ENCODE peak calls at places on chromosomes 5 and 9, in six cellular contexts. H is heart left ventricle, L is spleen, N is RWPE1, Z is GM13977, S is mucosa of descending colon. M is an unnamed sample.

GRCh38 chr5:67012241-67012640 is 184.4 kb downstream of the CD180 start:
- DNase-seq in H (no peak), L (no peak), N (peak), Z (no peak), S (no peak), M (no peak)

GRCh38 chr5:124231240-124231639 is 515.2 kb downstream of the ZNF608 start:
- DNase-seq in H (no peak), L (no peak), N (no peak), Z (no peak), S (no peak), M (no peak)

GRCh38 chr5:113142186-113142585 is 165.6 kb downstream of the DCP2 start:
- DNase-seq in H (no peak), L (no peak), N (no peak), Z (no peak), S (no peak), M (no peak)

GRCh38 chr5:56072863-56073777 is 78.4 kb upstream of the IL6ST start:
- DNase-seq in H (no peak), L (no peak), N (no peak), Z (no peak), S (no peak), M (no peak)

GRCh38 chr5:66757219-66757833 is 161.1 kb downstream of the MAST4 start:
- DNase-seq in H (peak), L (no peak), N (peak), Z (peak), S (no peak), M (no peak)

GRCh38 chr5:16446993-16447392 is 18.6 kb downstream of the ZNF622 start:
- DNase-seq in H (no peak), L (no peak), N (no peak), Z (no peak), S (no peak), M (no peak)

GRCh38 chr9:22216730-22217160 is 207.6 kb upstream of the CDKN2B start:
- DNase-seq in H (no peak), L (peak), N (no peak), Z (no peak), S (no peak), M (no peak)

GRCh38 chr5:180689071-180689694 is 39.8 kb upstream of the FLT4 start:
- DNase-seq in H (no peak), L (no peak), N (no peak), Z (no peak), S (no peak), M (peak)

GRCh38 chr9:114894801-114895433 is 35.5 kb downstream of the TNFSF8 start:
- DNase-seq in H (no peak), L (no peak), N (peak), Z (no peak), S (no peak), M (no peak)

GRCh38 chr9:135034106-135034505 is 53.4 kb upstream of the OLFM1 start:
- DNase-seq in H (peak), L (no peak), N (no peak), Z (no peak), S (no peak), M (no peak)

GRCh38 chr5:51378778-51379652 is 4.2 kb upstream of the ISL1 start:
- DNase-seq in H (no peak), L (no peak), N (peak), Z (no peak), S (no peak), M (no peak)

GRCh38 chr9:95784318-95784717 is 91.2 kb upstream of the ERCC6L2 start:
- DNase-seq in H (no peak), L (no peak), N (no peak), Z (no peak), S (no peak), M (no peak)

GRCh38 chr5:134070648-134070978 is 43.9 kb upstream of the TCF7 start:
- DNase-seq in H (no peak), L (no peak), N (peak), Z (no peak), S (no peak), M (no peak)

GRCh38 chr5:90824436-90824835 is 265.8 kb downstream of the ADGRV1 start:
- DNase-seq in H (no peak), L (no peak), N (no peak), Z (no peak), S (no peak), M (no peak)

GRCh38 chr9:91178281-91179236 is 183.2 kb downstream of the AUH start:
- DNase-seq in H (no peak), L (peak), N (no peak), Z (no peak), S (no peak), M (no peak)

GRCh38 chr5:177494356-177495195 is 2.8 kb downstream of the PDLIM7 start:
- DNase-seq in H (peak), L (peak), N (peak), Z (peak), S (peak), M (no peak)

GRCh38 chr9:134709512-134710270 is 68.1 kb downstream of the COL5A1 start:
- DNase-seq in H (peak), L (no peak), N (no peak), Z (no peak), S (peak), M (no peak)

GRCh38 chr9:111405701-111406100 is 75.7 kb upstream of the OR2K2 start:
- DNase-seq in H (no peak), L (no peak), N (no peak), Z (no peak), S (no peak), M (no peak)

GRCh38 chr9:129765764-129766317 is 13.0 kb upstream of the PTGES start:
- DNase-seq in H (no peak), L (no peak), N (no peak), Z (no peak), S (no peak), M (no peak)

GRCh38 chr9:37293664-37294524 is 128.6 kb upstream of the GRHPR start:
- DNase-seq in H (no peak), L (no peak), N (no peak), Z (peak), S (no peak), M (no peak)

GRCh38 chr5:60584304-60584703 is 115.7 kb downstream of the DEPDC1B start:
- DNase-seq in H (no peak), L (no peak), N (no peak), Z (no peak), S (no peak), M (no peak)

GRCh38 chr9:35027871-35028270 is 38.3 kb downstream of the DNAJB5 start:
- DNase-seq in H (no peak), L (no peak), N (no peak), Z (no peak), S (no peak), M (no peak)

GRCh38 chr9:137168907-137169763 is 716 bp downstream of the LRRC26 start:
- DNase-seq in H (no peak), L (no peak), N (peak), Z (peak), S (no peak), M (no peak)

GRCh38 chr5:91266184-91266705 is 116.9 kb downstream of the ARRDC3 start:
- DNase-seq in H (no peak), L (no peak), N (peak), Z (peak), S (no peak), M (no peak)

GRCh38 chr5:72366324-72366976 is 46.3 kb downstream of the PTCD2 start:
- DNase-seq in H (peak), L (no peak), N (peak), Z (peak), S (no peak), M (no peak)

GRCh38 chr5:149807614-149808013 is 77.5 kb downstream of the PPARGC1B start:
- DNase-seq in H (no peak), L (peak), N (no peak), Z (no peak), S (no peak), M (no peak)

GRCh38 chr9:91328186-91328585 is 33.5 kb downstream of the AUH start:
- DNase-seq in H (no peak), L (no peak), N (no peak), Z (no peak), S (no peak), M (no peak)

GRCh38 chr9:130994546-130995398 is 14.2 kb upstream of the LAMC3 start:
- DNase-seq in H (no peak), L (no peak), N (no peak), Z (no peak), S (peak), M (no peak)

GRCh38 chr9:101566904-101567724 is 27.7 kb downstream of the PPP3R2 start:
- DNase-seq in H (no peak), L (no peak), N (peak), Z (peak), S (no peak), M (no peak)

GRCh38 chr5:89342106-89342876 is 459.3 kb upstream of the MEF2C start:
- DNase-seq in H (no peak), L (no peak), N (no peak), Z (peak), S (no peak), M (no peak)

GRCh38 chr9:89362647-89363310 is 44.5 kb downstream of the SECISBP2 start:
- DNase-seq in H (peak), L (no peak), N (no peak), Z (no peak), S (no peak), M (no peak)

GRCh38 chr5:170312666-170313065 is 15.1 kb upstream of the LCP2 start:
- DNase-seq in H (no peak), L (no peak), N (no peak), Z (no peak), S (no peak), M (no peak)

GRCh38 chr5:139104577-139105271 is 93.4 kb downstream of the SIL1 start:
- DNase-seq in H (peak), L (no peak), N (no peak), Z (no peak), S (no peak), M (no peak)

GRCh38 chr9:36148652-36149051 is 12.1 kb downstream of the GLIPR2 start:
- DNase-seq in H (peak), L (peak), N (peak), Z (peak), S (peak), M (peak)

GRCh38 chr9:75186767-75187380 is 98.6 kb downstream of the OSTF1 start:
- DNase-seq in H (no peak), L (no peak), N (peak), Z (peak), S (no peak), M (no peak)
- TF ChIP-seq CTCF in H (peak), L (peak), N (peak), Z (peak), S (peak), M (peak)

GRCh38 chr5:41638685-41639084 is 128.3 kb upstream of the PLCXD3 start:
- DNase-seq in H (no peak), L (no peak), N (no peak), Z (no peak), S (no peak), M (no peak)

GRCh38 chr5:41637424-41637823 is 127.0 kb upstream of the PLCXD3 start:
- DNase-seq in H (no peak), L (peak), N (no peak), Z (no peak), S (no peak), M (no peak)

GRCh38 chr5:41637869-41638268 is 127.5 kb upstream of the PLCXD3 start:
- DNase-seq in H (no peak), L (no peak), N (no peak), Z (no peak), S (no peak), M (no peak)

GRCh38 chr5:41636605-41637004 is 126.2 kb upstream of the PLCXD3 start:
- DNase-seq in H (no peak), L (no peak), N (no peak), Z (peak), S (no peak), M (no peak)

DNA sequence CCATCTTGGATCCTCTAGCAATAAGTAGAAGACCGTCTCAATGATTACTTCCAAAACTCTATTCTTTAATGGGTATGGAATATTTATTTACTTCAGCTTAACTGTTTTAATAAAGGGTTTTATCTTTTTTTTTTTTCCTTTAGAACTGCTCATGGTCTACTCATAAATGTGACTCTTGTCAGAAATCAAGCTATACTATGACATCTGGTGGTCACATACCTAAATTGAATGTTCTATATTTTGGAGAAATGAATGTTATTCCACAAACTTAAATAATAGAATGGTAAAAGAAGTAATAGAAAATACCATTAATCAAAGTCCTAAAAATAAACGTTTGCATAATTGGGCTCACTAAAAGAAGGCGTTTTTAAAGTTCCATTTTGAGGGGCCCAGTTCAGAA is 131.2 kb upstream of the PLCXD3 start:
- DNase-seq in H (no peak), L (no peak), N (no peak), Z (no peak), S (no peak), M (no peak)
- TF ChIP-seq CTCF in H (peak), L (no peak), N (no peak), Z (peak), S (no peak), M (no peak)

GRCh38 chr5:157539623-157540022 is 36.0 kb downstream of the ADAM19 start:
- DNase-seq in H (no peak), L (no peak), N (no peak), Z (no peak), S (no peak), M (no peak)
- TF ChIP-seq CTCF in H (no peak), L (no peak), N (no peak), Z (no peak), S (no peak), M (no peak)

GRCh38 chr5:74075900-74076484 is 450.0 kb downstream of the ARHGEF28 start:
- DNase-seq in H (no peak), L (no peak), N (peak), Z (no peak), S (no peak), M (no peak)
- TF ChIP-seq CTCF in H (no peak), L (no peak), N (no peak), Z (no peak), S (no peak), M (no peak)

GRCh38 chr5:14216902-14217301 is 73.8 kb downstream of the TRIO start:
- DNase-seq in H (no peak), L (no peak), N (no peak), Z (no peak), S (no peak), M (no peak)
- TF ChIP-seq CTCF in H (no peak), L (no peak), N (no peak), Z (no peak), S (no peak), M (no peak)

GRCh38 chr9:125534934-125535701 is 171.9 kb downstream of the MAPKAP1 start:
- DNase-seq in H (no peak), L (no peak), N (no peak), Z (no peak), S (no peak), M (no peak)

GRCh38 chr9:125540497-125540896 is 166.5 kb downstream of the MAPKAP1 start:
- DNase-seq in H (no peak), L (no peak), N (peak), Z (no peak), S (no peak), M (no peak)

GRCh38 chr9:125536184-125537152 is 170.5 kb downstream of the MAPKAP1 start:
- DNase-seq in H (no peak), L (no peak), N (peak), Z (no peak), S (no peak), M (no peak)

GRCh38 chr9:125537442-125538091 is 169.4 kb downstream of the MAPKAP1 start:
- DNase-seq in H (no peak), L (no peak), N (no peak), Z (no peak), S (no peak), M (no peak)

GRCh38 chr9:125538092-125538473 is 168.9 kb downstream of the MAPKAP1 start:
- DNase-seq in H (no peak), L (no peak), N (peak), Z (no peak), S (no peak), M (no peak)
- TF ChIP-seq CTCF in H (no peak), L (no peak), N (no peak), Z (no peak), S (no peak), M (no peak)

M was measured in natural killer cell.